ENCODE peak calls at places on chromosomes 2 and 18, in ten cellular contexts. C, W, X, D, U, K, P, S, F and G are unnamed samples.
A peak's percentile ranks its signal among the peaks of the same experiment; 100 is the strongest.

GRCh38 chr2:232592687-232593407 is 40.6 kb upstream of the EFHD1 start:
- DNase-seq in C (peak; percentile 68), W (no peak), X (peak; percentile 38), D (no peak), U (no peak), K (no peak), P (no peak), S (peak; percentile 29), F (no peak), G (no peak)

GRCh38 chr18:25170402-25170801 is 181.6 kb downstream of the ZNF521 start:
- DNase-seq in C (no peak), W (no peak), X (no peak), D (no peak), U (no peak), K (no peak), P (no peak), S (no peak), F (no peak), G (no peak)

GRCh38 chr2:114061566-114062098 is 171.7 kb downstream of the ACTR3 start:
- DNase-seq in C (no peak), W (no peak), X (no peak), D (no peak), U (no peak), K (no peak), P (no peak), S (no peak), F (no peak), G (no peak)

GRCh38 chr18:43393174-43393573 is 115.9 kb upstream of the SYT4 start:
- DNase-seq in C (no peak), W (no peak), X (no peak), D (no peak), U (no peak), K (no peak), P (no peak), S (no peak), F (no peak), G (no peak)

GRCh38 chr2:130796280-130796679 is 40.4 kb upstream of the ARHGEF4 start:
- DNase-seq in C (no peak), W (no peak), X (no peak), D (no peak), U (no peak), K (no peak), P (no peak), S (no peak), F (no peak), G (no peak)

GRCh38 chr18:34772887-34773286 is 62.8 kb downstream of the DTNA start:
- DNase-seq in C (no peak), W (no peak), X (no peak), D (no peak), U (no peak), K (no peak), P (no peak), S (no peak), F (no peak), G (no peak)

GRCh38 chr2:167510071-167510759 is 621.9 kb downstream of the XIRP2 start:
- DNase-seq in C (no peak), W (no peak), X (no peak), D (no peak), U (no peak), K (no peak), P (no peak), S (peak; percentile 95), F (no peak), G (no peak)

GRCh38 chr2:5123597-5124196 is 568.5 kb upstream of the SOX11 start:
- DNase-seq in C (no peak), W (no peak), X (no peak), D (no peak), U (no peak), K (no peak), P (no peak), S (no peak), F (no peak), G (no peak)

GRCh38 chr2:33810046-33810835 is 211.1 kb upstream of the FAM98A start:
- DNase-seq in C (no peak), W (no peak), X (no peak), D (no peak), U (no peak), K (no peak), P (peak; percentile 13), S (no peak), F (no peak), G (no peak)

GRCh38 chr2:69026026-69026425 is 13.0 kb downstream of the ANTXR1 start:
- DNase-seq in C (peak; percentile 44), W (peak; percentile 46), X (no peak), D (peak; percentile 39), U (no peak), K (peak; percentile 60), P (no peak), S (peak; percentile 78), F (peak; percentile 3), G (no peak)

GRCh38 chr2:62705859-62706720 is 577 bp downstream of the EHBP1 start:
- DNase-seq in C (peak; percentile 67), W (peak; percentile 49), X (peak; percentile 73), D (peak; percentile 65), U (peak; percentile 92), K (peak; percentile 46), P (no peak), S (peak; percentile 71), F (no peak), G (peak; percentile 89)
- TF ChIP-seq POLR2A in C (no peak), W (no peak), X (peak; percentile 9), D (peak; percentile 32), U (no peak), K (no peak), P (no peak), S (peak; percentile 69), F (peak; percentile 19), G (no peak)

GRCh38 chr2:144849612-144850011 is 329.7 kb upstream of the ZEB2 start:
- DNase-seq in C (no peak), W (no peak), X (no peak), D (no peak), U (no peak), K (no peak), P (no peak), S (no peak), F (no peak), G (no peak)
- TF ChIP-seq EP300 in C (no peak), W (no peak), X (no peak), D (no peak), U (no peak), K (no peak), P (no peak), S (no peak), F (no peak), G (no peak)

DNA sequence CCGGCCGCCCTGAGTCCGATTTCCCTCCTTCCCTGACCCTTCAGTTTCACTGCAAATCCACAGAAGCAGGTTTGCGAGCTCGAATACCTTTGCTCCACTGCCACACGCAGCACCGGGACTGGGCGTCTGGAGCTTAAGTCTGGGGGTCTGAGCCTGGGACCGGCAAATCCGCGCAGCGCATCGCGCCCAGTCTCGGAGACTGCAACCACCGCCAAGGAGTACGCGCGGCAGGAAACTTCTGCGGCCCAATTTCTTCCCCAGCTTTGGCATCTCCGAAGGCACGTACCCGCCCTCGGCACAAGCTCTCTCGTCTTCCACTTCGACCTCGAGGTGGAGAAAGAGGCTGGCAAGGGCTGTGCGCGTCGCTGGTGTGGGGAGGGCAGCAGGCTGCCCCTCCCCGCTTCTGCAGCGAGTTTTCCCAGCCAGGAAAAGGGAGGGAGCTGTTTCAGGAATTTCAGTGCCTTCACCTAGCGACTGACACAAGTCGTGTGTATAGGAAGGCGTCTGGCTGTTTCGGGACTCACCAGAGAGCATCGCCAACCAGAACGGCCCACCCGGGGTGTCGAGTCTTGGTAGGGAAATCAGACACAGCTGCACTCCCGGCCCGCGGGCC is 4.6 kb downstream of the SIX2 start:
- DNase-seq in C (no peak), W (no peak), X (no peak), D (no peak), U (peak; percentile 58), K (no peak), P (no peak), S (no peak), F (no peak), G (no peak)
- H3K9me3 ChIP-seq in C (no peaks in the 10 kb centered on the region), W (no peaks in the 10 kb centered on the region), X (no peaks in the 10 kb centered on the region), D (no peaks in the 10 kb centered on the region), U (no peaks in the 10 kb centered on the region), K (no peaks in the 10 kb centered on the region), P (no peaks in the 10 kb centered on the region), S (no peaks in the 10 kb centered on the region), F (no peaks in the 10 kb centered on the region), G (no peaks in the 10 kb centered on the region)

GRCh38 chr2:11502740-11503292 is 31.0 kb upstream of the GREB1 start:
- DNase-seq in C (no peak), W (no peak), X (no peak), D (no peak), U (no peak), K (no peak), P (no peak), S (peak; percentile 88), F (no peak), G (no peak)
- TF ChIP-seq POLR2A in C (no peak), W (no peak), X (no peak), D (no peak), U (no peak), K (no peak), P (no peak), S (no peak), F (no peak), G (no peak)

GRCh38 chr18:57970356-57971095 is 73.5 kb upstream of the NEDD4L start:
- DNase-seq in C (no peak), W (no peak), X (peak; percentile 18), D (peak; percentile 13), U (no peak), K (no peak), P (peak; percentile 3), S (peak; percentile 37), F (no peak), G (no peak)
- TF ChIP-seq EP300 in C (no peak), W (no peak), X (no peak), D (no peak), U (no peak), K (no peak), P (no peak), S (no peak), F (no peak), G (no peak)

GRCh38 chr2:118523761-118524160 is 323.7 kb downstream of the EN1 start:
- DNase-seq in C (no peak), W (no peak), X (no peak), D (no peak), U (no peak), K (no peak), P (no peak), S (no peak), F (no peak), G (no peak)
- H3K9me3 ChIP-seq in C (no peaks in the 10 kb centered on the region), W (peaks cover 36% of the 10 kb centered on the region), X (peaks cover 21% of the 10 kb centered on the region), D (no peaks in the 10 kb centered on the region), U (peaks cover 9% of the 10 kb centered on the region), K (peaks cover 35% of the 10 kb centered on the region), P (peaks cover 25% of the 10 kb centered on the region), S (peaks cover 33% of the 10 kb centered on the region), F (no peaks in the 10 kb centered on the region), G (peaks cover 2% of the 10 kb centered on the region)

DNA sequence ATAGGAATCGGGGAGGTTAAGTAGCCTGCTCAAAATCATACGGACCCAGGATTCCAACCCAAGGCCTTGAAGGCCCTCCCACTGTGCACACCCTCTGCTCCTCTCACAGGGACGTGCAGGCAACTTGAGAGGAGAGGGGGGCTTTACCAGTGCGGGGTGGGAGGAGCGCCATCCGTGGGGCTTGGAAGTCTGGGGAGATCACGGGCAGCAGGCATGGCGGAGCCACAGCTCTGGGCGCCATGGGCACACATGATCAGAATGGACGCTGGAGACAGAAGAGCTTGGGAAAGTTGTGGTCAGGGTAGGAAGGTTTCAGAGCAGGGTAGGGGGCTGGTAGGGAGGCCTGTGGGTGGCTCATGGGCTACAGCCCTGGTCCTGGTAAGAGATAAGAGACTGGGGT is 70.7 kb downstream of the TFCP2L1 start:
- DNase-seq in C (no peak), W (no peak), X (no peak), D (no peak), U (peak; percentile 57), K (no peak), P (no peak), S (no peak), F (no peak), G (no peak)
- TF ChIP-seq POLR2A in C (no peak), W (no peak), X (no peak), D (no peak), U (no peak), K (no peak), P (no peak), S (no peak), F (no peak), G (no peak)

GRCh38 chr2:65554765-65555561 is 122.6 kb upstream of the SPRED2 start:
- DNase-seq in C (no peak), W (no peak), X (no peak), D (peak; percentile 23), U (no peak), K (no peak), P (no peak), S (no peak), F (peak; percentile 42), G (no peak)
- TF ChIP-seq EP300 in C (no peak), W (no peak), X (no peak), D (no peak), U (no peak), K (no peak), P (no peak), S (no peak), F (no peak), G (no peak)